ENCODE peak calls at places on chromosome 9, in nine cellular contexts. Y is GM23338, K is neural progenitor cell, M is HCT116, N is MM.1S, Q is OCI-LY7, W is hepatocyte, X is PC-3, C is SK-N-SH. T is an unnamed sample.

GRCh38 chr9:4297151-4297794 is 2.6 kb downstream of the GLIS3 start:
- DNase-seq in Y (peak), K (peak), M (peak), N (peak), Q (no peak), W (peak), X (peak), C (peak), T (peak)

GRCh38 chr9:37309136-37309535 is 113.4 kb upstream of the GRHPR start:
- DNase-seq in Y (peak), K (peak), M (no peak), N (peak), Q (peak), W (peak), X (peak), C (no peak), T (peak)

GRCh38 chr9:126650404-126650804 is 36.7 kb downstream of the LMX1B start:
- DNase-seq in Y (no peak), K (no peak), M (no peak), N (no peak), Q (no peak), W (no peak), X (no peak), C (no peak), T (no peak)

GRCh38 chr9:8713149-8713856 is 913.7 kb upstream of the DMAC1 start:
- DNase-seq in Y (no peak), K (no peak), M (no peak), N (no peak), Q (no peak), W (no peak), X (no peak), C (no peak), T (no peak)

GRCh38 chr9:111662851-111663823 is 1.7 kb downstream of the GNG10 start:
- DNase-seq in Y (peak), K (peak), M (no peak), N (no peak), Q (no peak), W (peak), X (no peak), C (no peak), T (no peak)

GRCh38 chr9:135224286-135224871 is 136.9 kb downstream of the OLFM1 start:
- DNase-seq in Y (no peak), K (no peak), M (no peak), N (no peak), Q (no peak), W (no peak), X (no peak), C (no peak), T (no peak)

GRCh38 chr9:100196215-100196614 is 97.2 kb downstream of the INVS start:
- DNase-seq in Y (no peak), K (no peak), M (no peak), N (no peak), Q (no peak), W (peak), X (no peak), C (no peak), T (no peak)

GRCh38 chr9:121640486-121641227 is 10.8 kb upstream of the DAB2IP start:
- DNase-seq in Y (no peak), K (no peak), M (no peak), N (no peak), Q (no peak), W (no peak), X (no peak), C (no peak), T (no peak)

GRCh38 chr9:14301582-14301981 is 12.4 kb downstream of the NFIB start:
- DNase-seq in Y (no peak), K (no peak), M (no peak), N (no peak), Q (no peak), W (no peak), X (no peak), C (no peak), T (no peak)

GRCh38 chr9:14300588-14300987 is 13.4 kb downstream of the NFIB start:
- DNase-seq in Y (no peak), K (no peak), M (no peak), N (no peak), Q (no peak), W (no peak), X (no peak), C (no peak), T (no peak)

GRCh38 chr9:14301006-14301405 is 12.9 kb downstream of the NFIB start:
- DNase-seq in Y (no peak), K (no peak), M (no peak), N (no peak), Q (no peak), W (no peak), X (no peak), C (no peak), T (no peak)

GRCh38 chr9:14296462-14296861 is 17.5 kb downstream of the NFIB start:
- DNase-seq in Y (no peak), K (no peak), M (no peak), N (no peak), Q (no peak), W (no peak), X (no peak), C (no peak), T (no peak)

GRCh38 chr9:14298607-14299022 is 15.3 kb downstream of the NFIB start:
- DNase-seq in Y (no peak), K (no peak), M (no peak), N (no peak), Q (no peak), W (no peak), X (no peak), C (no peak), T (no peak)
- H3K4me2 ChIP-seq in Y (no peak), K (no peak), M (no peak), N (no peak), Q (no peak), W (no peak), X (no peak), C (no peak), T (no peak)

DNA sequence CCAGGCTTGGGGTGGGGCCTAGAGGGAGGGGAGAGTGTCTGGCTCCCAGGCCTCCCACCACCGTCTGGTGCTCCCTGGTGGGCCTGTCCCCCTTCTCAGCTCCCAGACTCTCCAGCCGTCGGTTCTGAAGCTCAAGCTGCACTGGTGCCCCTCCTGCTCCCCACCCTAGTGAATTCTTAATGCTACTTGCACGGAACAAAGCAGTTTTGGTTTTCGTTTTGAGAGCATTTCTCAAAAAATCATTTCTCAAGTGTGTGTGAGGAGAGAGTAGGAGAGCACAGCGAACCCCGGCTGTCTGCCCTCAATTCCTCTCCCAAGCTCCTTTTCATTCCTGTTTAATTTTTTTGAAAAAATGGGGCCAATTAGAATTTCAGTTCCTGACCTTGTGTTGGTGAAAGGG is 6.7 kb upstream of the IER5L start:
- DNase-seq in Y (no peak), K (no peak), M (no peak), N (no peak), Q (no peak), W (no peak), X (no peak), C (no peak), T (no peak)
- TF ChIP-seq EZH2phosphoT487 in Y (no peak), K (no peak), M (no peak), N (no peak), Q (no peak), W (no peak), X (no peak), C (no peak), T (no peak)

DNA sequence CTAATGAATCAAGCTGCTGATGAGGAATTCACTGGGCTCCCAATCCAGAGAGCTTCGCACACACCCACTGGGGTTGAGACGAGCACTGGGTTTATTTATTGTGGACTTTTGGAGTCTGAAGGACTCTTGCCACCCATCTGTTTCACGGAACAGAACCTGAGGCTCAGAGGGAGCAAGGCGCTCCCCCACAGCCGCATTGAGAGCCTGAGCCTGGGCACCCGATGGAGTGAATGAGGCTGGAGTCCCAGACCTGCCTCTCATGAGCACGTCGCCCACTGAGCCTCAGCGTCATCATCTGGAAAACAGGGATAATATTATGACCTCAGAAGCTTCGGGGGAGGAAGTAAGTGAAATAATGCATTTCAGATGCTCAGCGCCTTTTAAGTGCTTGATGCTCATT is 5.4 kb downstream of the NEK6 start:
- DNase-seq in Y (no peak), K (no peak), M (no peak), N (no peak), Q (no peak), W (no peak), X (no peak), C (no peak), T (no peak)
- H3K4me2 ChIP-seq in Y (peak), K (peak), M (no peak), N (no peak), Q (peak), W (no peak), X (no peak), C (peak), T (no peak)

GRCh38 chr9:104750185-104750762 is 2.8 kb downstream of the NIPSNAP3A start:
- DNase-seq in Y (no peak), K (no peak), M (no peak), N (peak), Q (peak), W (no peak), X (no peak), C (no peak), T (no peak)
- TF ChIP-seq EZH2phosphoT487 in Y (no peak), K (no peak), M (no peak), N (no peak), Q (no peak), W (no peak), X (no peak), C (no peak), T (no peak)

DNA sequence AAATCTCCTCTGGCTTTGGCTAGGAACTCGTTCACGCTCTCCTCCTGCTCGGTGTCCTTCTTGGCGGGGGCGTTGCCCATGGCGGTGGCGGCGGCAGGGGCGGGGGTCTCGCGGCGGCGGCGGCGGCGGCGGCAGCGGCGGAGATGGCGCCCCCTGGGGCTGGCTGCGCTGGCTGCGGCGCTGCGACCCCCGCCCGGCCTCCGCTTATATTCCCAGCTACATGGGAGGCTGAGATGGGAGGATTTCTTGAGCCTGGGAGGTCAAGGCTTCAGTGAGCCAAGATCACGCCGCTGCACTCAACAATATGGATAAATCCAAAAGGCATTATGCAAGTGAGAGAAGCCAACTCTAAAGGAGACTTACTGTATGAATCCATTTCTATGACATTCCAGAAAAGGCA is at the start of gene PRKACG:
- DNase-seq in Y (no peak), K (no peak), M (no peak), N (no peak), Q (no peak), W (no peak), X (no peak), C (no peak), T (no peak)
- H3K4me2 ChIP-seq in Y (no peak), K (no peak), M (no peak), N (no peak), Q (no peak), W (no peak), X (no peak), C (no peak), T (no peak)

T was measured in GM23248.